ENCODE peak calls at places on chromosomes 5 and 9, in ten cellular contexts. X is right cardiac atrium, Y is neuronal stem cell, N is aorta, O is kidney, S is H1, Z is body of pancreas, C is epithelial cell of esophagus, L is fibroblast of lung, P is heart left ventricle. F is an unnamed sample.
A peak's percentile ranks its signal among the peaks of the same experiment; 100 is the strongest.

GRCh38 chr9:91423785-91424402 is at the start of gene NFIL3:
- DNase-seq in L (peak; percentile 77), X (peak; percentile 94), N (peak; percentile 94), Y (peak; percentile 77), P (peak; percentile 87), O (peak; percentile 96), C (peak; percentile 88), S (no peak), Z (peak; percentile 87), F (no peak)

GRCh38 chr5:144162686-144163085 is 7.8 kb downstream of the YIPF5 start:
- DNase-seq in X (no peak), N (no peak), Z (no peak), P (no peak), O (no peak), L (no peak), C (no peak), Y (no peak), S (no peak), F (no peak)

GRCh38 chr9:76203373-76203772 is 190.9 kb downstream of the RFK start:
- DNase-seq in P (no peak), C (peak; percentile 11), L (no peak), N (no peak), O (no peak), S (no peak), X (peak; percentile 77), Z (peak; percentile 26), Y (no peak), F (no peak)

GRCh38 chr5:74095871-74096270 is 469.9 kb downstream of the ARHGEF28 start:
- DNase-seq in C (peak; percentile 32), O (no peak), Z (no peak), X (no peak), P (no peak), Y (no peak), L (peak; percentile 54), S (no peak), N (no peak), F (no peak)

GRCh38 chr5:173045481-173045880 is 10.7 kb upstream of the CREBRF start:
- DNase-seq in X (no peak), L (no peak), N (no peak), S (no peak), C (no peak), O (no peak), P (no peak), Y (no peak), Z (peak; percentile 39), F (no peak)

GRCh38 chr5:127080001-127080478 is 6.7 kb upstream of the C5orf63 start:
- DNase-seq in X (no peak), L (no peak), Z (no peak), C (peak; percentile 86), O (no peak), S (no peak), P (no peak), Y (no peak), N (no peak), F (peak; percentile 51)

GRCh38 chr5:136374003-136374402 is 8.7 kb upstream of the TRPC7 start:
- DNase-seq in Z (no peak), Y (no peak), S (no peak), O (no peak), N (no peak), L (peak; percentile 21), P (no peak), X (no peak), C (peak; percentile 81), F (no peak)

GRCh38 chr9:122402403-122403268 is 31.8 kb downstream of the PTGS1 start:
- DNase-seq in Y (no peak), N (no peak), C (peak; percentile 92), Z (no peak), S (no peak), P (no peak), O (no peak), L (peak; percentile 96), X (no peak), F (no peak)

GRCh38 chr9:107665057-107665456 is 175.5 kb upstream of the KLF4 start:
- DNase-seq in X (no peak), C (no peak), O (no peak), L (no peak), S (no peak), Z (no peak), N (no peak), Y (no peak), P (no peak), F (no peak)

GRCh38 chr9:70411141-70411929 is 3.1 kb downstream of the KLF9 start:
- DNase-seq in P (peak; percentile 75), N (peak; percentile 85), Y (no peak), S (no peak), Z (peak; percentile 71), O (peak; percentile 89), X (peak; percentile 86), L (peak; percentile 78), C (peak; percentile 60), F (no peak)

GRCh38 chr5:68251386-68251785 is 35.8 kb downstream of the PIK3R1 start:
- DNase-seq in C (peak; percentile 42), P (peak; percentile 40), S (no peak), L (peak; percentile 61), Z (no peak), X (peak; percentile 59), O (no peak), Y (no peak), N (no peak), F (no peak)

GRCh38 chr5:110817437-110817836 is 78.6 kb downstream of the SLC25A46 start:
- DNase-seq in S (no peak), Y (no peak), X (no peak), C (peak; percentile 86), Z (no peak), O (no peak), P (no peak), N (no peak), L (peak; percentile 57), F (no peak)

GRCh38 chr9:89632136-89633135 is 27.6 kb downstream of the GADD45G start:
- DNase-seq in S (no peak), P (no peak), O (peak; percentile 37), C (no peak), X (no peak), N (peak; percentile 60), L (no peak), Z (no peak), Y (no peak), F (no peak)

GRCh38 chr5:159764283-159764927 is 151.9 kb upstream of the ADRA1B start:
- DNase-seq in P (peak; percentile 50), Y (no peak), X (peak; percentile 56), L (peak; percentile 93), C (peak; percentile 10), O (peak; percentile 86), S (no peak), N (peak; percentile 83), Z (peak; percentile 37), F (no peak)

GRCh38 chr9:4792054-4792571 is 631 bp upstream of the RCL1 start:
- DNase-seq in P (no peak), Z (no peak), O (no peak), L (no peak), X (no peak), Y (no peak), N (no peak), S (no peak), C (no peak), F (no peak)

GRCh38 chr5:57772512-57772911 is 289.9 kb upstream of the ACTBL2 start:
- DNase-seq in P (no peak), Z (no peak), O (no peak), L (peak; percentile 40), X (no peak), C (no peak), S (no peak), Y (no peak), N (no peak), F (no peak)

GRCh38 chr5:90398726-90399125 is 10.8 kb downstream of the CETN3 start:
- DNase-seq in S (no peak), L (no peak), N (no peak), P (no peak), Y (no peak), C (no peak), O (no peak), X (no peak), Z (no peak), F (no peak)
- H3K4me3 ChIP-seq in S (no peak overlapping the region), L (no peak overlapping the region), N (no peak overlapping the region), P (no peak overlapping the region), Y (no peak overlapping the region), C (no peak overlapping the region), O (no peak overlapping the region), X (no peak overlapping the region), Z (no peak overlapping the region), F (no peak overlapping the region)

GRCh38 chr5:149895416-149896345 is 48.9 kb downstream of the PDE6A start:
- DNase-seq in X (no peak), L (peak; percentile 55), C (peak; percentile 52), Z (no peak), S (no peak), Y (no peak), P (no peak), O (no peak), N (no peak), F (no peak)
- H3K4me3 ChIP-seq in X (no peak overlapping the region), L (no peak overlapping the region), C (no peak overlapping the region), Z (no peak overlapping the region), S (no peak overlapping the region), Y (no peak overlapping the region), P (no peak overlapping the region), O (no peak overlapping the region), N (no peak overlapping the region), F (no peak overlapping the region)

DNA sequence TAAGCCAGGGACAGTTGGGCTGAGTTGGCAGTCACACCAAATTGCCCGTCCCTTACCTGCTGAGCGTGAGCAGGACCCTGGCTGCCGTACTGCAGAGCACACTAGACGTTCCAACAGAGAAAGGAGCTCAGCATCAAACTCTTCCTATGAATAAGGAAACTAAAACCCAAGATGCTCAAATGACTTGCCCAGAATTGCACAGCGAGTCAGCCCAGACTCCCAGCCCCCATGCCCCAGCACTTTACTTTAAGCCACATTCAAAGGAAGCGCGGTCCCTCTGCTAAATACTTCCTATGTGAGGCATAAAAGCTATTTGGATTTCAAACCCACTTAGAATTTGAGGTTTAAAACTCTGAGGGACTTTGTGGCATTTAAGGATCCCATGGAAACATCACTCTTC is 23.9 kb downstream of the PAX5 start:
- DNase-seq in X (no peak), C (no peak), S (no peak), P (no peak), O (no peak), Z (no peak), Y (no peak), N (no peak), L (no peak), F (no peak)
- H3K4me3 ChIP-seq in X (no peak overlapping the region), C (no peak overlapping the region), S (no peak overlapping the region), P (no peak overlapping the region), O (no peak overlapping the region), Z (no peak overlapping the region), Y (no peak overlapping the region), N (no peak overlapping the region), L (no peak overlapping the region), F (no peak overlapping the region)

GRCh38 chr9:129139993-129140396 is 28.8 kb downstream of the PTPA start:
- DNase-seq in S (peak; percentile 93), Z (peak; percentile 96), L (peak; percentile 100), C (peak; percentile 100), X (peak; percentile 96), Y (peak; percentile 90), P (peak; percentile 97), O (peak; percentile 97), N (peak; percentile 96), F (peak; percentile 98)
- H3K4me3 ChIP-seq in S (peak overlapping the region; percentile 40), Z (no peak overlapping the region), L (peak overlapping the region; percentile 69), C (peak overlapping the region; percentile 50), X (peak overlapping the region; percentile 3), Y (peak overlapping the region; percentile 41), P (peak overlapping the region; percentile 61), O (peak overlapping the region; percentile 65), N (no peak overlapping the region), F (peak overlapping the region; percentile 69)

F was measured in NT2/D1.